ENCODE peak calls at places on chromosomes 11 and 22, in seven cellular contexts. T is aorta, A is astrocyte of the hippocampus, Q is posterior vena cava, F is NCI-H345, S is GM10248, E is iris pigment epithelial cell. G is an unnamed sample.

GRCh38 chr11:26078217-26078821 is 253.6 kb upstream of the ANO3 start:
- DNase-seq in E (peak; percentile 34), S (no peak), T (no peak), Q (no peak), F (no peak), A (no peak), G (peak; percentile 3)

GRCh38 chr22:45503071-45503815 is 560 bp downstream of the FBLN1 start:
- DNase-seq in E (no peak), A (peak; percentile 35), T (peak; percentile 43), Q (peak; percentile 68), F (no peak), S (peak; percentile 17), G (no peak)

GRCh38 chr11:212150-213100 is 4.9 kb downstream of the RIC8A start:
- DNase-seq in F (no peak), A (no peak), T (no peak), Q (peak; percentile 62), S (no peak), E (no peak), G (no peak)

GRCh38 chr11:99015634-99016454 is 4.9 kb upstream of the CNTN5 start:
- DNase-seq in A (peak; percentile 52), S (peak; percentile 39), T (no peak), Q (no peak), F (peak; percentile 50), E (peak; percentile 50), G (peak; percentile 19)

GRCh38 chr11:33735426-33736147 is 636 bp downstream of the CD59 start:
- DNase-seq in S (peak; percentile 73), T (peak; percentile 69), F (peak; percentile 30), A (peak; percentile 67), Q (peak; percentile 82), E (peak; percentile 36), G (no peak)

GRCh38 chr11:17389205-17389956 is 922 bp upstream of the KCNJ11 start:
- DNase-seq in A (peak; percentile 76), F (peak; percentile 89), E (peak; percentile 32), Q (peak; percentile 87), T (peak; percentile 74), S (peak; percentile 88), G (no peak)

GRCh38 chr11:40514124-40514523 is 945.3 kb downstream of the LRRC4C start:
- DNase-seq in S (no peak), E (peak; percentile 18), Q (no peak), A (peak; percentile 7), T (no peak), F (peak; percentile 35), G (no peak)

GRCh38 chr11:33658195-33658900 is 42.3 kb downstream of the C11orf91 start:
- DNase-seq in S (no peak), Q (no peak), A (no peak), E (no peak), F (peak; percentile 28), T (no peak), G (no peak)

GRCh38 chr11:122229611-122230386 is 113.8 kb upstream of the BLID start:
- DNase-seq in Q (no peak), S (no peak), T (no peak), E (no peak), A (no peak), F (no peak), G (no peak)

GRCh38 chr11:123221074-123221473 is 26.0 kb upstream of the CLMP start:
- DNase-seq in F (no peak), S (no peak), E (no peak), Q (no peak), A (no peak), T (no peak), G (no peak)

GRCh38 chr11:10809373-10810199 is 860 bp upstream of the EIF4G2 start:
- DNase-seq in E (peak; percentile 68), S (no peak), F (no peak), Q (no peak), A (peak; percentile 85), T (peak; percentile 56), G (peak; percentile 79)

GRCh38 chr11:20795005-20795404 is 125.6 kb downstream of the NELL1 start:
- DNase-seq in E (no peak), Q (no peak), S (no peak), T (no peak), A (no peak), F (no peak), G (no peak)

GRCh38 chr11:47161134-47161854 is 15.4 kb downstream of the ARFGAP2 start:
- DNase-seq in T (no peak), Q (peak; percentile 92), S (peak; percentile 83), A (peak; percentile 85), E (peak; percentile 67), F (peak; percentile 50), G (peak; percentile 54)

GRCh38 chr11:56521955-56522354 is 21.1 kb downstream of the OR5M11 start:
- DNase-seq in A (no peak), Q (peak; percentile 7), S (no peak), F (no peak), T (no peak), E (no peak), G (no peak)

GRCh38 chr11:66593650-66594049 is 665 bp downstream of the CCS start:
- DNase-seq in E (no peak), F (no peak), S (no peak), A (no peak), Q (no peak), T (no peak), G (no peak)

GRCh38 chr11:43396617-43397016 is 37.9 kb downstream of the TTC17 start:
- DNase-seq in T (no peak), A (no peak), F (no peak), S (no peak), Q (no peak), E (no peak), G (no peak)

GRCh38 chr11:927871-928270 is 2.2 kb downstream of the AP2A2 start:
- DNase-seq in F (no peak), T (peak; percentile 15), A (no peak), S (no peak), E (no peak), Q (no peak), G (no peak)

GRCh38 chr11:28529540-28530410 is 421.6 kb downstream of the METTL15 start:
- DNase-seq in S (peak; percentile 13), A (peak; percentile 64), T (no peak), E (peak; percentile 85), F (peak; percentile 53), Q (no peak), G (peak; percentile 51)

GRCh38 chr11:122115520-122116343 is at the start of gene BLID:
- DNase-seq in A (peak; percentile 72), S (no peak), T (no peak), E (peak; percentile 56), F (no peak), Q (no peak), G (peak; percentile 60)

GRCh38 chr22:17893900-17894299 is 119.6 kb upstream of the BID start:
- DNase-seq in E (no peak), T (no peak), S (no peak), A (no peak), Q (peak; percentile 67), F (no peak), G (no peak)

GRCh38 chr11:612201-612960 is 3.4 kb downstream of the IRF7 start:
- DNase-seq in T (no peak), F (no peak), E (peak; percentile 22), A (no peak), Q (peak; percentile 81), S (no peak), G (no peak)

GRCh38 chr11:95589893-95590612 is 199.5 kb downstream of the FAM76B start:
- DNase-seq in A (no peak), F (no peak), E (no peak), Q (no peak), T (no peak), S (no peak), G (no peak)

GRCh38 chr11:111309516-111309915 is 11.2 kb downstream of the POU2AF3 start:
- DNase-seq in E (no peak), Q (no peak), F (peak; percentile 67), S (no peak), T (no peak), A (no peak), G (no peak)

GRCh38 chr11:121965330-121965729 is 150.7 kb downstream of the BLID start:
- DNase-seq in F (no peak), Q (no peak), T (no peak), A (peak; percentile 25), S (no peak), E (peak; percentile 82), G (peak; percentile 79)

GRCh38 chr22:48394787-48395620 is 1432.7 kb downstream of the BRD1 start:
- DNase-seq in F (peak; percentile 17), S (no peak), Q (no peak), A (no peak), E (no peak), T (no peak), G (no peak)

GRCh38 chr11:62508336-62509058 is 38.1 kb downstream of the AHNAK start:
- DNase-seq in T (peak; percentile 89), E (peak; percentile 31), Q (peak; percentile 86), A (peak; percentile 92), S (peak; percentile 57), F (peak; percentile 52), G (peak; percentile 17)

GRCh38 chr22:33329398-33329797 is 271.2 kb upstream of the SYN3 start:
- DNase-seq in E (no peak), S (no peak), F (no peak), T (no peak), A (no peak), Q (no peak), G (no peak)

GRCh38 chr11:19071255-19071654 is 10.7 kb upstream of the MRGPRX2 start:
- DNase-seq in Q (peak; percentile 86), E (peak; percentile 76), F (peak; percentile 80), S (peak; percentile 79), A (peak; percentile 90), T (peak; percentile 75), G (peak; percentile 73)

GRCh38 chr22:36107436-36107835 is 53.1 kb downstream of the APOL3 start:
- DNase-seq in F (no peak), S (no peak), A (no peak), E (no peak), T (no peak), Q (peak; percentile 41), G (no peak)